ENCODE peak calls at places on chromosome 19, in five cellular contexts. C is fibroblast of lung, Z is A549, S is cardiac muscle cell, V is esophagus squamous epithelium. B is an unnamed sample.

GRCh38 chr19:40443930-40444180 is 280 bp downstream of the SERTAD3 start:
- DNase-seq in S (no peak), C (no peak), V (no peak), Z (no peak), B (peak)

GRCh38 chr19:40423227-40423566 is 2.6 kb downstream of the SERTAD1 start:
- DNase-seq in C (no peak), S (no peak), V (no peak), Z (no peak), B (no peak)

GRCh38 chr19:13707901-13708300 is 56.4 kb upstream of the MRI1 start:
- DNase-seq in Z (no peak), S (no peak), C (peak), V (no peak), B (no peak)

GRCh38 chr19:15251749-15252397 is 19.6 kb upstream of the EPHX3 start:
- DNase-seq in Z (peak), S (peak), V (no peak), C (peak), B (peak)

GRCh38 chr19:31175564-31176348 is 173.5 kb downstream of the TSHZ3 start:
- DNase-seq in V (no peak), Z (no peak), S (no peak), C (no peak), B (no peak)

GRCh38 chr19:2503521-2504109 is 27.7 kb downstream of the GADD45B start:
- DNase-seq in Z (peak), V (no peak), C (peak), S (peak), B (peak)

GRCh38 chr19:19774354-19775033 is 41.6 kb upstream of the ZNF14 start:
- DNase-seq in Z (no peak), S (no peak), C (no peak), V (no peak), B (no peak)

GRCh38 chr19:310781-311496 is 19.7 kb upstream of the PLPP2 start:
- DNase-seq in V (no peak), S (no peak), C (no peak), Z (no peak), B (no peak)

GRCh38 chr19:45687599-45687998 is 4.2 kb downstream of the SNRPD2 start:
- DNase-seq in C (no peak), Z (no peak), S (no peak), V (no peak), B (no peak)

GRCh38 chr19:45693168-45693788 is 812 bp downstream of the QPCTL start:
- DNase-seq in V (peak), S (peak), Z (peak), C (peak), B (peak)

GRCh38 chr19:45692187-45693111 is at the start of gene QPCTL:
- DNase-seq in Z (peak), C (peak), S (peak), V (peak), B (peak)

DNA sequence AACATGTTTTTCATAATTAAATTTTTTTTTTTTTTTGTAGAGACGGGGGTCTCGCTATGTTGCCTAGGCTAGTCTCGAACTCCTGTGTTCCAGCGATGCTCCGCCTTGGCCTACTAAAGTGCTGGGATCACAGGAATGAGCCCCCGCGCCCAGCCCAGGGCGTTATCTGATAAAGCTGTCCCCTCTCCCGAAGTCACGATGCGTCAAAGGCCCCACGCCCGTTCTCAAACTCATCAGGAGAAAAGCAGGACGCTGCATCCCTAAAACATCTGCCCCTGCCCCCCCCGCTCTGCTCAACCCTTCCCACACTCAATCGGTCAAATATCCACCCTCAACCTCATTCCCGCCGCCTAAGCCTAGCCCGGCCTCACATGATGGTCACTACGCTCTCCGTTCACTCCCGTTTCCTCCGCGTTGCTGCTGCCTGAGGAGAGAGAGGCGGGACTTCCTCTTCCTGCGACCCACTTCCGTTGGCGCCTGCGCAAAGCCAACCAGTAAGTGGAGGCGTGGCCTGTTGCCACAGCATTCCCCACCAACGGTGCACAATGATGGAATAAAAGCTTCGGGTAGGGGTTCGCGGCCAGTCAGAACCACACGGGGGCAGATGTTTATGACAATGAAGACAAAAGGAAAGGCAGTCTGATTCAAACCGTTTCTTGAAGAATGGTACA is at the start of gene SNRPD2:
- DNase-seq in V (peak), Z (peak), S (peak), C (peak), B (peak)
- TF ChIP-seq CTCF in V (no peak), Z (no peak), S (no peak), C (no peak), B (no peak)

DNA sequence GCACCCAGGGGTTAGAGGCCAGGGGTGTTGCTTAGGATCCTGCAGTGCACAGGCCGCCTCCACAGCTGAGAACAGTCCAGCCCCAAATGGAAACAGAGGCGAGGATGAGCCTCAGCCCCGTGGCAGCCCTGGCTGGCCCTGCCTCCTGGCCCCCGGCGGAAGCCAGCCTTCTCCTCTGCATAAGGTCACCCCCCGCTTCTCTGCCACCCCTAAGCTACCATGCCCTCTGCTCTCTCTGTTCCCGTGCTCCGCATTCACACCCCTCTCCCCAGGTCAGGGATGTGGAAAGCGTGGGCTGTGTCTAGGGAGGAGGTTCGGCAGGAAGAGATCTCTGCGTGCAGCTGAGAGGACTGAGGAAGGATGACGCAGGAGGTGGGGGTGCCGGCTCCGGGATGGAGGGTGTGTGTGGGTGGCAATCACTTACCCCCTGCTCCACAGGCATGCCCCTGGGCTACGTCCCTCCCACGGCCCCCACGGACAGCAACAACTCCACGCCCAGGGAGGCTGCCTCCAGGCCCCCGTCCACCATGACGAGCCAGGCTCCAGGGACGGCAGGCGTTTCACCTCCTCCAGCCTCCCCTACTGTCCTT is 6.0 kb downstream of the SSC5D start:
- DNase-seq in S (peak), Z (no peak), C (peak), V (no peak), B (no peak)
- H3K27ac ChIP-seq in S (no peak), Z (no peak), C (peak), V (peak), B (no peak)

GRCh38 chr19:51337861-51338562 is 3.9 kb downstream of the VSIG10L start:
- DNase-seq in Z (no peak), V (no peak), S (no peak), C (no peak), B (no peak)

GRCh38 chr19:51338563-51339312 is 3.2 kb downstream of the VSIG10L start:
- DNase-seq in Z (peak), C (peak), V (peak), S (peak), B (peak)

GRCh38 chr19:51341066-51341465 is 873 bp downstream of the VSIG10L start:
- DNase-seq in C (no peak), S (no peak), Z (no peak), V (no peak), B (no peak)

GRCh38 chr19:51339687-51340656 is 2.0 kb downstream of the VSIG10L start:
- DNase-seq in V (peak), C (peak), Z (peak), S (peak), B (peak)

GRCh38 chr19:51339313-51339686 is 2.6 kb downstream of the VSIG10L start:
- DNase-seq in S (no peak), V (no peak), C (no peak), Z (no peak), B (peak)
- TF ChIP-seq CTCF in S (no peak), V (no peak), C (peak), Z (no peak), B (no peak)

DNA sequence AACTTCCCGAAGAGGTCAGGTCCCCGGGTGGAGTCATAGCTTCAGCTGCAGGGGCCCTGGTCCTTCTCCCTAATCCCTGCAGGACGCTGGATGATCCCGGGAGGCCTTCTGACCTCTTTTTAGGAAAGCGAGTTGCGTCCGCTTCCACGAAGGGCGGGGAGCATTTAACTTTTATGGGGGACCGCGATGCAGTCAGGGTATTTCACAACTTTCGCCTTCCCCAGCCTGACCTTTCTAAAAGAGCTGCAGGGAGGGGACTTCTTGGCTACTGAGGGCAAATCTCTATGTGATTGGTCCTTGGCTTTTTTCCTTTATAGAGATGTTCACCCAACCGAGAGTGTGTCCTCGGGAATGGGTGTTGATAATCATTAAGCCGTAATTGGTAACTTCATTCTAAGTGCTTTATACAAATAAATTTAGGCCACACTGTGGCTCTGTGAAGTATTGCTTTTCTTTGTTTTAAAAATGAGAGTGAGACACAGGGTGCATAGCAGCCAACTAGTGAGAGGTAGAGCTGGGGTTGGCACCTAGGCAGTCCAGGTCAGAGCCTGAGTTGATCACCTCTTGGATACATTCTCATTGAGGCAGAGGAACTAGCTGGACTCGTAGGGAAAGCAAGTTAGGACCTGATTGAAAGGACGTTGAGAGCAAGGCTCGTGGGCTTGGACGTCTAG is 841 bp downstream of the ZNF230 start:
- DNase-seq in Z (no peak), C (peak), S (peak), V (no peak), B (peak)
- H3K27ac ChIP-seq in Z (peak), C (peak), S (no peak), V (peak), B (peak)

GRCh38 chr19:3808420-3809143 is 22.4 kb upstream of the MATK start:
- DNase-seq in V (no peak), S (no peak), Z (no peak), C (no peak), B (no peak)
- TF ChIP-seq CTCF in V (no peak), S (no peak), Z (no peak), C (no peak), B (no peak)

DNA sequence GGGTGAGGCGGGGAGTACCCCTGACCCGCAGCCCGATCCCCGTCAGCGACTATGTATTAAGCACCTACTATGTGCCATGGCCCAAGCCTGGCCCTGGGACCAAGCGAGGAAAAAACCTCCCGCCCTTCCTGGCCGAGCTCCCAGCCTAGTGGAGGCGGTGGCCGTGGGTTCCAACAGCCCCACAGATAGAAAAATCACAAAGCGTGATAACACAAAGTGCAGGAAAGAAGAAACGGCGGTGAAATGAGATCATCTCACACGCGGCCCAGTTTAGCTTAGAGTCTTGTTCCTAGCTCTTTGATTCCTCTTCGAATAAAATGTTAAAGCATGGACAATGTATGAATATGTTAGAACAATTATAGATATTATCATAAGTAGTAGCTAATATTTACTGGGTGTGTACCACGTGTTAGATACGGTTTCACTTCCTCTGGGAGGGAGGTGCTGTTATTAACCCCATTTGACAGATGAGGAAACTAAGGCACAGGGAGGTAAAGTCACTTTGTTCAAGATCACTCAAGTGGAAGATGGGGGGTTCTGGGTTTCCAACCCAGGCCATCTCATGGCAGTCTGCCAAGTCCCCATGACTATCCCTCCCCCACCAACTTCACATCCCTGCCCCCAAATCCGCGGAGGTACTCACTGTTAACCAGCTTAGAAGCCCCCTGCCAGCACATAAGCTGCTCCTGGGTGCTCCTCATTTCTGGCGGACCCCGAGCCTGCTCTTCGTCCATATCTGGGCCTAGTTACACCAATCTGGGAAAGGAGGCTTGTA is 1.2 kb upstream of the FXYD7 start:
- DNase-seq in Z (no peak), S (peak), V (no peak), C (peak), B (no peak)
- H3K27ac ChIP-seq in Z (no peak), S (no peak), V (no peak), C (no peak), B (no peak)